ENCODE peak calls at places on chromosomes 2 and 18, in nine cellular contexts. E is left lung; D is AG09309; R is GM23248; U is stimulated activated CD8-positive, alpha-beta memory T cell treated with anti-CD3 and anti-CD28 coated beads, Interleukin-4, amount 100 ng/mL, for 4 hours; P is Right ventricle myocardium superior; I is HT1080; K is HuH-7.5; O is esophagus squamous epithelium. A is an unnamed sample.

GRCh38 chr18:3541549-3542386 is 91.8 kb downstream of the TGIF1 start:
- DNase-seq in O (no peak), E (no peak), K (no peak), U (no peak), R (no peak), P (no peak), D (no peak), I (no peak), A (no peak)

GRCh38 chr2:217248312-217248935 is 388.6 kb upstream of the TNP1 start:
- DNase-seq in E (peak; percentile 69), K (no peak), P (peak; percentile 83), R (no peak), U (no peak), D (no peak), I (no peak), O (no peak), A (no peak)

GRCh38 chr2:158729873-158730620 is 65.1 kb upstream of the DAPL1 start:
- DNase-seq in R (peak; percentile 43), U (no peak), K (no peak), O (no peak), P (no peak), E (no peak), D (no peak), I (no peak), A (no peak)

GRCh38 chr2:190535119-190535439 is 557 bp upstream of the NEMP2 start:
- DNase-seq in R (peak; percentile 48), P (no peak), K (no peak), E (no peak), U (no peak), I (no peak), O (no peak), D (no peak), A (no peak)

GRCh38 chr2:218546012-218546411 is 22.1 kb downstream of the USP37 start:
- DNase-seq in O (no peak), K (no peak), I (no peak), P (no peak), U (no peak), R (no peak), D (no peak), E (no peak), A (no peak)

GRCh38 chr2:9703701-9704221 is 73.0 kb upstream of the YWHAQ start:
- DNase-seq in O (no peak), K (peak; percentile 65), D (peak; percentile 27), I (peak; percentile 95), P (no peak), E (peak; percentile 53), U (no peak), R (peak; percentile 86), A (peak; percentile 19)

GRCh38 chr18:616380-616995 is 19.7 kb downstream of the CLUL1 start:
- DNase-seq in U (no peak), K (no peak), E (no peak), D (no peak), P (no peak), O (no peak), I (peak; percentile 25), R (peak; percentile 82), A (peak; percentile 68)

GRCh38 chr2:193695367-193695766 is 1500.6 kb upstream of the TMEFF2 start:
- DNase-seq in R (peak; percentile 53), K (no peak), O (no peak), E (no peak), I (peak; percentile 10), U (no peak), P (no peak), D (peak; percentile 1), A (peak; percentile 69)

GRCh38 chr2:9715238-9715637 is 84.4 kb upstream of the YWHAQ start:
- DNase-seq in R (no peak), D (no peak), P (no peak), K (no peak), E (no peak), I (no peak), O (no peak), U (no peak), A (no peak)

GRCh38 chr2:34266908-34267697 is 668.0 kb upstream of the FAM98A start:
- DNase-seq in D (no peak), R (no peak), I (no peak), O (no peak), K (no peak), U (no peak), E (no peak), P (no peak), A (no peak)

GRCh38 chr18:2969695-2970094 is 43.2 kb downstream of the LPIN2 start:
- DNase-seq in R (no peak), K (no peak), E (no peak), O (no peak), U (no peak), I (no peak), P (no peak), D (no peak), A (no peak)

GRCh38 chr2:23497063-23497462 is 112.1 kb downstream of the KLHL29 start:
- DNase-seq in O (no peak), E (peak; percentile 47), U (no peak), I (peak; percentile 99), D (no peak), K (no peak), P (peak; percentile 38), R (peak; percentile 12), A (no peak)

GRCh38 chr2:149733936-149734685 is 146.5 kb upstream of the MMADHC start:
- DNase-seq in I (peak; percentile 72), P (no peak), O (no peak), K (peak; percentile 23), R (peak; percentile 37), E (no peak), U (no peak), D (no peak), A (no peak)

GRCh38 chr2:54332386-54332785 is 76.4 kb upstream of the TSPYL6 start:
- DNase-seq in P (no peak), K (no peak), U (no peak), R (peak; percentile 55), O (no peak), D (no peak), E (no peak), I (no peak), A (peak; percentile 5)

GRCh38 chr2:20164061-20164733 is 60.7 kb downstream of the SDC1 start:
- DNase-seq in P (no peak), I (peak; percentile 58), D (no peak), K (no peak), U (no peak), O (no peak), E (no peak), R (peak; percentile 50), A (peak; percentile 25)

GRCh38 chr2:240611601-240612210 is 13.6 kb upstream of the GPR35 start:
- DNase-seq in K (no peak), I (no peak), E (no peak), U (no peak), R (no peak), P (peak; percentile 31), O (no peak), D (no peak), A (no peak)

GRCh38 chr2:238162516-238163441 is 4.0 kb downstream of the ERFE start:
- DNase-seq in P (no peak), K (peak; percentile 11), D (no peak), R (peak; percentile 63), O (no peak), U (no peak), E (no peak), I (no peak), A (peak; percentile 36)

GRCh38 chr2:222448806-222449205 is 24.5 kb downstream of the SGPP2 start:
- DNase-seq in D (no peak), O (no peak), I (peak; percentile 61), K (no peak), R (peak; percentile 38), E (peak; percentile 41), P (peak; percentile 51), U (no peak), A (no peak)

GRCh38 chr2:10359731-10360329 is 57.1 kb downstream of the HPCAL1 start:
- DNase-seq in I (no peak), K (no peak), U (no peak), D (no peak), O (no peak), P (no peak), E (no peak), R (no peak), A (no peak)

GRCh38 chr2:39437522-39438296 is 624 bp upstream of the MAP4K3 start:
- DNase-seq in R (peak; percentile 51), K (peak; percentile 64), D (no peak), P (peak; percentile 52), O (no peak), U (peak; percentile 4), I (peak; percentile 28), E (peak; percentile 42), A (peak; percentile 55)

GRCh38 chr2:29166640-29167039 is 51.4 kb downstream of the CLIP4 start:
- DNase-seq in O (no peak), E (no peak), P (no peak), R (no peak), U (no peak), D (no peak), I (no peak), K (no peak), A (no peak)

GRCh38 chr18:21117385-21118135 is 5.9 kb upstream of the ROCK1 start:
- DNase-seq in R (peak; percentile 92), D (peak; percentile 78), U (no peak), E (no peak), O (no peak), I (no peak), P (no peak), K (no peak), A (no peak)

GRCh38 chr2:2875296-2875695 is 502.3 kb downstream of the EIPR1 start:
- DNase-seq in E (no peak), K (no peak), O (no peak), R (no peak), D (no peak), I (no peak), P (no peak), U (no peak), A (no peak)

GRCh38 chr2:106193491-106193976 is 567 bp downstream of the UXS1 start:
- DNase-seq in R (peak; percentile 57), U (no peak), O (no peak), I (peak; percentile 13), E (peak; percentile 61), D (no peak), K (peak; percentile 42), P (peak; percentile 57), A (peak; percentile 29)

GRCh38 chr18:50306944-50307343 is 19.5 kb upstream of the CXXC1 start:
- DNase-seq in D (no peak), O (no peak), R (peak; percentile 23), P (no peak), E (no peak), I (peak; percentile 50), U (no peak), K (no peak), A (no peak)